ENCODE peak calls at places on chromosomes 4 and X, in eight cellular contexts. K is lower lobe of right lung; W is astrocyte; Q is sciatic nerve; C is stimulated activated CD8-positive, alpha-beta memory T cell treated with anti-CD3 and anti-CD28 coated beads, Interleukin-4, amount 100 ng/mL, for 24 hours; V is COLO829; T is HT1080; N is NCI-H2081. H is an unnamed sample.
A peak's percentile ranks its signal among the peaks of the same experiment; 100 is the strongest.

GRCh38 chrX:86507337-86507736 is 359.1 kb downstream of the DACH2 start:
- DNase-seq in K (no peak), W (no peak), Q (no peak), C (no peak), V (no peak), T (no peak), N (no peak), H (no peak)

GRCh38 chr4:32470087-32470585 is 1750.0 kb downstream of the PCDH7 start:
- DNase-seq in K (no peak), W (no peak), Q (no peak), C (no peak), V (no peak), T (no peak), N (no peak), H (no peak)

GRCh38 chr4:139750099-139750498 is 84.5 kb downstream of the MGST2 start:
- DNase-seq in K (no peak), W (no peak), Q (no peak), C (no peak), V (no peak), T (no peak), N (no peak), H (no peak)

GRCh38 chr4:83231620-83232056 is 53.0 kb downstream of the COQ2 start:
- DNase-seq in K (no peak), W (no peak), Q (no peak), C (no peak), V (no peak), T (peak; percentile 73), N (no peak), H (no peak)

GRCh38 chr4:75327804-75328512 is 186.2 kb downstream of the RCHY1 start:
- DNase-seq in K (no peak), W (no peak), Q (no peak), C (no peak), V (no peak), T (no peak), N (no peak), H (no peak)

GRCh38 chr4:34202154-34202553 is 2042.2 kb downstream of the ARAP2 start:
- DNase-seq in K (no peak), W (no peak), Q (no peak), C (no peak), V (no peak), T (no peak), N (no peak), H (no peak)

GRCh38 chrX:40199704-40200103 is 101.9 kb upstream of the BCOR start:
- DNase-seq in K (no peak), W (no peak), Q (no peak), C (no peak), V (no peak), T (no peak), N (no peak), H (no peak)

GRCh38 chr4:165563851-165564250 is 185.0 kb downstream of the CPE start:
- DNase-seq in K (no peak), W (peak; percentile 54), Q (no peak), C (no peak), V (no peak), T (peak; percentile 61), N (no peak), H (no peak)

GRCh38 chr4:94406668-94407437 is 44.9 kb upstream of the PDLIM5 start:
- DNase-seq in K (peak; percentile 57), W (peak; percentile 65), Q (peak; percentile 84), C (peak; percentile 26), V (peak; percentile 45), T (peak; percentile 59), N (peak; percentile 67), H (peak; percentile 47)

GRCh38 chr4:102506523-102506922 is 5.4 kb downstream of the NFKB1 start:
- DNase-seq in K (no peak), W (no peak), Q (no peak), C (no peak), V (no peak), T (no peak), N (no peak), H (no peak)

GRCh38 chr4:142493255-142493976 is 352.7 kb downstream of the INPP4B start:
- DNase-seq in K (no peak), W (no peak), Q (no peak), C (no peak), V (no peak), T (peak; percentile 17), N (no peak), H (no peak)

GRCh38 chr4:143389543-143390195 is 53.0 kb downstream of the GAB1 start:
- DNase-seq in K (no peak), W (peak; percentile 50), Q (no peak), C (no peak), V (no peak), T (no peak), N (no peak), H (no peak)

GRCh38 chrX:100625985-100626491 is 10.6 kb downstream of the TSPAN6 start:
- DNase-seq in K (no peak), W (peak; percentile 39), Q (no peak), C (no peak), V (no peak), T (peak; percentile 5), N (no peak), H (no peak)

GRCh38 chr4:47510036-47510435 is 25.0 kb downstream of the ATP10D start:
- DNase-seq in K (no peak), W (no peak), Q (no peak), C (no peak), V (no peak), T (no peak), N (no peak), H (no peak)

GRCh38 chr4:177810210-177810609 is 368.0 kb upstream of the AGA start:
- DNase-seq in K (no peak), W (no peak), Q (no peak), C (no peak), V (no peak), T (no peak), N (no peak), H (no peak)

GRCh38 chrX:66553973-66554372 is 84.9 kb downstream of the EDA2R start:
- DNase-seq in K (no peak), W (no peak), Q (no peak), C (no peak), V (no peak), T (no peak), N (no peak), H (no peak)

GRCh38 chrX:68059469-68059868 is 373.8 kb downstream of the OPHN1 start:
- DNase-seq in K (no peak), W (no peak), Q (no peak), C (no peak), V (no peak), T (no peak), N (no peak), H (no peak)

GRCh38 chr4:79620627-79621026 is 212.6 kb upstream of the GK2 start:
- DNase-seq in K (no peak), W (no peak), Q (no peak), C (no peak), V (no peak), T (no peak), N (no peak), H (no peak)

GRCh38 chrX:20529711-20530110 is 263.0 kb upstream of the RPS6KA3 start:
- DNase-seq in K (no peak), W (peak; percentile 35), Q (no peak), C (no peak), V (no peak), T (no peak), N (no peak), H (no peak)

GRCh38 chr4:86893136-86893535 is 914 bp upstream of the C4orf36 start:
- DNase-seq in K (no peak), W (no peak), Q (no peak), C (no peak), V (no peak), T (no peak), N (no peak), H (no peak)